ENCODE peak calls at places on chromosomes 7 and 10, in eight cellular contexts. One of them, this sample, is unnamed.

GRCh38 chr7:5523052-5523711 is 99.5 kb upstream of the TNRC18 start:
- DNase-seq in HepG2: no peak
- DNase-seq in GM23248: peak; percentile 27
- DNase-seq in neuronal stem cell: no peak
- DNase-seq in fibroblast of lung: peak; percentile 44
- DNase-seq in hepatocyte: peak; percentile 53
- DNase-seq in endothelial cell of umbilical vein: no peak
- DNase-seq in HCT116: no peak
- DNase-seq in this sample: no peak

GRCh38 chr7:26090927-26091519 is 61.0 kb upstream of the NFE2L3 start:
- DNase-seq in HepG2: peak; percentile 54
- DNase-seq in GM23248: peak; percentile 73
- DNase-seq in neuronal stem cell: peak; percentile 62
- DNase-seq in fibroblast of lung: peak; percentile 84
- DNase-seq in hepatocyte: peak; percentile 68
- DNase-seq in endothelial cell of umbilical vein: peak; percentile 74
- DNase-seq in HCT116: peak; percentile 59
- DNase-seq in this sample: peak; percentile 48

GRCh38 chr10:78664929-78665525 is 403.7 kb upstream of the ZMIZ1 start:
- DNase-seq in HepG2: no peak
- DNase-seq in GM23248: peak; percentile 41
- DNase-seq in neuronal stem cell: no peak
- DNase-seq in fibroblast of lung: peak; percentile 60
- DNase-seq in hepatocyte: no peak
- DNase-seq in endothelial cell of umbilical vein: peak; percentile 41
- DNase-seq in HCT116: peak; percentile 48
- DNase-seq in this sample: peak; percentile 25

GRCh38 chr10:59713196-59713821 is 3.7 kb upstream of the SLC16A9 start:
- DNase-seq in HepG2: no peak
- DNase-seq in GM23248: no peak
- DNase-seq in neuronal stem cell: no peak
- DNase-seq in fibroblast of lung: no peak
- DNase-seq in hepatocyte: no peak
- DNase-seq in endothelial cell of umbilical vein: no peak
- DNase-seq in HCT116: no peak
- DNase-seq in this sample: no peak

GRCh38 chr10:119364941-119365340 is 157.6 kb downstream of the GRK5 start:
- DNase-seq in HepG2: no peak
- DNase-seq in GM23248: peak; percentile 29
- DNase-seq in neuronal stem cell: no peak
- DNase-seq in fibroblast of lung: peak; percentile 44
- DNase-seq in hepatocyte: peak; percentile 44
- DNase-seq in endothelial cell of umbilical vein: no peak
- DNase-seq in HCT116: no peak
- DNase-seq in this sample: peak; percentile 59

GRCh38 chr10:22673785-22674184 is 40.6 kb downstream of the PIP4K2A start:
- DNase-seq in HepG2: no peak
- DNase-seq in GM23248: no peak
- DNase-seq in neuronal stem cell: no peak
- DNase-seq in fibroblast of lung: no peak
- DNase-seq in hepatocyte: no peak
- DNase-seq in endothelial cell of umbilical vein: no peak
- DNase-seq in HCT116: no peak
- DNase-seq in this sample: no peak

GRCh38 chr7:157977717-157978470 is 609.7 kb downstream of the PTPRN2 start:
- DNase-seq in HepG2: no peak
- DNase-seq in GM23248: no peak
- DNase-seq in neuronal stem cell: no peak
- DNase-seq in fibroblast of lung: no peak
- DNase-seq in hepatocyte: no peak
- DNase-seq in endothelial cell of umbilical vein: no peak
- DNase-seq in HCT116: no peak
- DNase-seq in this sample: no peak

GRCh38 chr10:44380829-44381600 is 3.9 kb downstream of the CXCL12 start:
- DNase-seq in HepG2: no peak
- DNase-seq in GM23248: no peak
- DNase-seq in neuronal stem cell: no peak
- DNase-seq in fibroblast of lung: no peak
- DNase-seq in hepatocyte: no peak
- DNase-seq in endothelial cell of umbilical vein: no peak
- DNase-seq in HCT116: no peak
- DNase-seq in this sample: no peak

GRCh38 chr10:116732546-116732945 is 9.8 kb downstream of the HSPA12A start:
- DNase-seq in HepG2: no peak
- DNase-seq in GM23248: peak; percentile 23
- DNase-seq in neuronal stem cell: no peak
- DNase-seq in fibroblast of lung: no peak
- DNase-seq in hepatocyte: no peak
- DNase-seq in endothelial cell of umbilical vein: no peak
- DNase-seq in HCT116: no peak
- DNase-seq in this sample: peak; percentile 62

GRCh38 chr10:70494966-70495365 is 16.4 kb downstream of the PALD1 start:
- DNase-seq in HepG2: no peak
- DNase-seq in GM23248: no peak
- DNase-seq in neuronal stem cell: no peak
- DNase-seq in fibroblast of lung: no peak
- DNase-seq in hepatocyte: no peak
- DNase-seq in endothelial cell of umbilical vein: no peak
- DNase-seq in HCT116: no peak
- DNase-seq in this sample: no peak

GRCh38 chr10:113060221-113061053 is 110.4 kb downstream of the TCF7L2 start:
- DNase-seq in HepG2: peak; percentile 71
- DNase-seq in GM23248: peak; percentile 63
- DNase-seq in neuronal stem cell: no peak
- DNase-seq in fibroblast of lung: peak; percentile 45
- DNase-seq in hepatocyte: peak; percentile 52
- DNase-seq in endothelial cell of umbilical vein: peak; percentile 64
- DNase-seq in HCT116: no peak
- DNase-seq in this sample: no peak

DNA sequence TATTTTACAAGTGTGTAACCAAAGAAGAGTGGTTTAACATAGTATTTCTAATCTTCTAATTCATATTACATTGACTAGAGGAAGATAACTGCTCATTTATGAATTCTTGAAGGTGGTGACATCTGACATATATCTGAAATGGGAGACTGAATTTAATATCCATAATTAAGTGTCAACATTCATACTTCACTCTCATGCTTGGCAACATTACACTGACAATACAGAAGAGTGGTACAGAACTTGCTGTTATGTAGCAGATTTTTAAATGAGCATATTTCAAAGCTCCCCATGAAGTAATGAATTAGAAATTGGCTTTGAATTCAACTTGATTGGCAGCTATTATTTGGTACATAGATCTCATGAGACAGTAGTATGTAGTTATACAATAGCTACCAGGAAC is 125.8 kb upstream of the POT1 start:
- DNase-seq in HepG2: no peak
- DNase-seq in GM23248: no peak
- DNase-seq in neuronal stem cell: no peak
- DNase-seq in fibroblast of lung: no peak
- DNase-seq in hepatocyte: no peak
- DNase-seq in endothelial cell of umbilical vein: no peak
- DNase-seq in HCT116: no peak
- DNase-seq in this sample: no peak
- H3K4me2 ChIP-seq in HepG2: no peak overlapping the region
- H3K4me2 ChIP-seq in GM23248: no peak overlapping the region
- H3K4me2 ChIP-seq in neuronal stem cell: no peak overlapping the region
- H3K4me2 ChIP-seq in fibroblast of lung: no peak overlapping the region
- H3K4me2 ChIP-seq in hepatocyte: no peak overlapping the region
- H3K4me2 ChIP-seq in endothelial cell of umbilical vein: no peak overlapping the region
- H3K4me2 ChIP-seq in HCT116: no peak overlapping the region
- H3K4me2 ChIP-seq in this sample: no peak overlapping the region

GRCh38 chr10:131726967-131727366 is 173.8 kb upstream of the PPP2R2D start:
- DNase-seq in HepG2: no peak
- DNase-seq in GM23248: no peak
- DNase-seq in neuronal stem cell: no peak
- DNase-seq in fibroblast of lung: no peak
- DNase-seq in hepatocyte: no peak
- DNase-seq in endothelial cell of umbilical vein: no peak
- DNase-seq in HCT116: no peak
- DNase-seq in this sample: no peak

GRCh38 chr10:131727612-131728011 is 173.2 kb upstream of the PPP2R2D start:
- DNase-seq in HepG2: no peak
- DNase-seq in GM23248: no peak
- DNase-seq in neuronal stem cell: no peak
- DNase-seq in fibroblast of lung: no peak
- DNase-seq in hepatocyte: no peak
- DNase-seq in endothelial cell of umbilical vein: no peak
- DNase-seq in HCT116: no peak
- DNase-seq in this sample: no peak

GRCh38 chr10:131725736-131726459 is 174.9 kb upstream of the PPP2R2D start:
- DNase-seq in HepG2: no peak
- DNase-seq in GM23248: no peak
- DNase-seq in neuronal stem cell: no peak
- DNase-seq in fibroblast of lung: no peak
- DNase-seq in hepatocyte: no peak
- DNase-seq in endothelial cell of umbilical vein: no peak
- DNase-seq in HCT116: no peak
- DNase-seq in this sample: no peak

GRCh38 chr10:131724891-131725735 is 175.7 kb upstream of the PPP2R2D start:
- DNase-seq in HepG2: no peak
- DNase-seq in GM23248: no peak
- DNase-seq in neuronal stem cell: no peak
- DNase-seq in fibroblast of lung: no peak
- DNase-seq in hepatocyte: no peak
- DNase-seq in endothelial cell of umbilical vein: no peak
- DNase-seq in HCT116: no peak
- DNase-seq in this sample: no peak

DNA sequence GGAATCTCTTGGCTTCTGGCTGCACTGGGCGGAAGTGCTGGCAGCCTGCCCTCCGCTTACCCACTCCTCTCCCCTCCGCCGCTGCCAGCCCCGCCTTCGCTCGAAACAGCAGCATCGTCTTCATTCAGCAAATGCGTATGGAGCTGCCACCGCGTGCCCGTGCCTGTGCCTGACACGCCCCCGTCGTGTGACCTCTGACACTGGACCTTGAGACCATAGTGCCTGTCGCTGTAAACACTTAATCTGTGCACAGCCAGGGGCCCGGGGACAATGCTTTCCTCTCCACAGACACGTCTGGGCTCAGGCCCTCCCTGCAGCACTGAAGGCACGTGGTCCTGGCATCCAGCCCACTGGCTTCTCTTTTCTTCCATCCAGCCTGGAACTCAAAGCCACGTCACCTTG is 174.3 kb upstream of the PPP2R2D start:
- DNase-seq in HepG2: peak; percentile 24
- DNase-seq in GM23248: peak; percentile 2
- DNase-seq in neuronal stem cell: peak; percentile 83
- DNase-seq in fibroblast of lung: no peak
- DNase-seq in hepatocyte: peak; percentile 67
- DNase-seq in endothelial cell of umbilical vein: no peak
- DNase-seq in HCT116: no peak
- DNase-seq in this sample: no peak
- H3K4me2 ChIP-seq in HepG2: no peak overlapping the region
- H3K4me2 ChIP-seq in GM23248: no peak overlapping the region
- H3K4me2 ChIP-seq in neuronal stem cell: peak overlapping the region; percentile 12
- H3K4me2 ChIP-seq in fibroblast of lung: no peak overlapping the region
- H3K4me2 ChIP-seq in hepatocyte: peak overlapping the region; percentile 69
- H3K4me2 ChIP-seq in endothelial cell of umbilical vein: no peak overlapping the region
- H3K4me2 ChIP-seq in HCT116: no peak overlapping the region
- H3K4me2 ChIP-seq in this sample: no peak overlapping the region

GRCh38 chr10:97445722-97446639 is at the start of the genes EXOSC1 and ZDHHC16:
- DNase-seq in HepG2: peak; percentile 97
- DNase-seq in GM23248: peak; percentile 99
- DNase-seq in neuronal stem cell: peak; percentile 93
- DNase-seq in fibroblast of lung: peak; percentile 95
- DNase-seq in hepatocyte: peak; percentile 97
- DNase-seq in endothelial cell of umbilical vein: peak; percentile 96
- DNase-seq in HCT116: peak; percentile 89
- DNase-seq in this sample: peak; percentile 96

GRCh38 chr10:97450828-97451227 is 4.9 kb downstream of the ZDHHC16 start:
- DNase-seq in HepG2: no peak
- DNase-seq in GM23248: peak; percentile 35
- DNase-seq in neuronal stem cell: no peak
- DNase-seq in fibroblast of lung: no peak
- DNase-seq in hepatocyte: no peak
- DNase-seq in endothelial cell of umbilical vein: no peak
- DNase-seq in HCT116: no peak
- DNase-seq in this sample: no peak

GRCh38 chr10:97442277-97442676 is 3.5 kb downstream of the EXOSC1 start:
- DNase-seq in HepG2: no peak
- DNase-seq in GM23248: no peak
- DNase-seq in neuronal stem cell: no peak
- DNase-seq in fibroblast of lung: no peak
- DNase-seq in hepatocyte: no peak
- DNase-seq in endothelial cell of umbilical vein: no peak
- DNase-seq in HCT116: no peak
- DNase-seq in this sample: no peak

GRCh38 chr10:97444212-97444611 is 1.6 kb downstream of the EXOSC1 start:
- DNase-seq in HepG2: no peak
- DNase-seq in GM23248: no peak
- DNase-seq in neuronal stem cell: no peak
- DNase-seq in fibroblast of lung: no peak
- DNase-seq in hepatocyte: no peak
- DNase-seq in endothelial cell of umbilical vein: no peak
- DNase-seq in HCT116: no peak
- DNase-seq in this sample: no peak

GRCh38 chr10:97445357-97445721 is 467 bp downstream of the EXOSC1 start:
- DNase-seq in HepG2: no peak
- DNase-seq in GM23248: no peak
- DNase-seq in neuronal stem cell: no peak
- DNase-seq in fibroblast of lung: no peak
- DNase-seq in hepatocyte: no peak
- DNase-seq in endothelial cell of umbilical vein: no peak
- DNase-seq in HCT116: no peak
- DNase-seq in this sample: no peak
- H3K4me2 ChIP-seq in HepG2: peak overlapping the region; percentile 89
- H3K4me2 ChIP-seq in GM23248: peak overlapping the region; percentile 83
- H3K4me2 ChIP-seq in neuronal stem cell: peak overlapping the region; percentile 75
- H3K4me2 ChIP-seq in fibroblast of lung: peak overlapping the region; percentile 94
- H3K4me2 ChIP-seq in hepatocyte: peak overlapping the region; percentile 82
- H3K4me2 ChIP-seq in endothelial cell of umbilical vein: peak overlapping the region; percentile 72
- H3K4me2 ChIP-seq in HCT116: peak overlapping the region; percentile 87
- H3K4me2 ChIP-seq in this sample: peak overlapping the region; percentile 92

GRCh38 chr10:18675069-18675801 is 16.0 kb downstream of the ARL5B start:
- DNase-seq in HepG2: no peak
- DNase-seq in GM23248: no peak
- DNase-seq in neuronal stem cell: no peak
- DNase-seq in fibroblast of lung: no peak
- DNase-seq in hepatocyte: no peak
- DNase-seq in endothelial cell of umbilical vein: no peak
- DNase-seq in HCT116: no peak
- DNase-seq in this sample: no peak
- H3K4me2 ChIP-seq in HepG2: no peak overlapping the region
- H3K4me2 ChIP-seq in GM23248: no peak overlapping the region
- H3K4me2 ChIP-seq in neuronal stem cell: no peak overlapping the region
- H3K4me2 ChIP-seq in fibroblast of lung: no peak overlapping the region
- H3K4me2 ChIP-seq in hepatocyte: no peak overlapping the region
- H3K4me2 ChIP-seq in endothelial cell of umbilical vein: no peak overlapping the region
- H3K4me2 ChIP-seq in HCT116: no peak overlapping the region
- H3K4me2 ChIP-seq in this sample: no peak overlapping the region

This sample was measured in astrocyte.